ENCODE peak calls at places on chromosomes 4 and X, in eight cellular contexts. U, N, D, F, T, G, L and K are unnamed samples.

GRCh38 chr4:142267101-142267500 is 579.0 kb downstream of the INPP4B start:
- DNase-seq in N (no peak), L (no peak), F (no peak), D (no peak), G (no peak), U (no peak), T (no peak), K (no peak)

GRCh38 chr4:125741825-125742452 is 427.2 kb downstream of the FAT4 start:
- DNase-seq in N (no peak), F (peak), U (no peak), L (no peak), G (peak), D (no peak), T (no peak), K (no peak)

GRCh38 chr4:186643501-186644315 is 79.9 kb downstream of the FAT1 start:
- DNase-seq in N (no peak), U (no peak), T (no peak), D (no peak), L (no peak), G (no peak), F (peak), K (no peak)

GRCh38 chr4:111991797-111992196 is 153.5 kb upstream of the FAM241A start:
- DNase-seq in G (peak), D (no peak), U (no peak), N (no peak), L (no peak), F (peak), T (no peak), K (no peak)

GRCh38 chr4:138953962-138954371 is 61.6 kb upstream of the NOCT start:
- DNase-seq in D (no peak), T (no peak), N (no peak), L (no peak), F (peak), G (peak), U (no peak), K (no peak)

GRCh38 chrX:131626681-131627296 is 82.9 kb downstream of the OR13H1 start:
- DNase-seq in L (no peak), F (peak), T (no peak), G (no peak), N (peak), D (no peak), U (no peak), K (no peak)

GRCh38 chrX:47587091-47587891 is 5.1 kb downstream of the TIMP1 start:
- DNase-seq in N (no peak), D (no peak), F (no peak), L (peak), U (peak), T (no peak), G (no peak), K (no peak)

GRCh38 chr4:174119051-174119450 is 164.4 kb downstream of the FBXO8 start:
- DNase-seq in D (no peak), F (peak), G (no peak), N (no peak), L (no peak), T (peak), U (no peak), K (no peak)

GRCh38 chrX:18542131-18542530 is 116.7 kb downstream of the CDKL5 start:
- DNase-seq in T (no peak), L (no peak), G (no peak), U (no peak), D (no peak), N (no peak), F (no peak), K (no peak)

GRCh38 chrX:150062292-150063137 is 124.2 kb upstream of the EOLA2 start:
- DNase-seq in T (no peak), D (no peak), L (no peak), F (peak), N (no peak), U (no peak), G (peak), K (no peak)

GRCh38 chrX:118795528-118795927 is 28.1 kb upstream of the ZCCHC12 start:
- DNase-seq in N (no peak), D (no peak), L (no peak), U (no peak), G (no peak), T (no peak), F (peak), K (no peak)

GRCh38 chr4:87547016-87547708 is 18.0 kb upstream of the SPARCL1 start:
- DNase-seq in F (no peak), G (no peak), T (no peak), L (no peak), N (no peak), D (no peak), U (no peak), K (no peak)

GRCh38 chr4:145736241-145736831 is 56.4 kb downstream of the C4orf51 start:
- DNase-seq in N (no peak), T (peak), G (no peak), L (no peak), D (no peak), U (no peak), F (peak), K (no peak)

GRCh38 chr4:91037951-91038350 is 910.8 kb downstream of the CCSER1 start:
- DNase-seq in F (no peak), L (no peak), T (no peak), D (no peak), N (no peak), U (no peak), G (no peak), K (no peak)

GRCh38 chr4:88533088-88533790 is 9.7 kb upstream of the PYURF start:
- DNase-seq in N (no peak), U (no peak), T (no peak), L (no peak), F (no peak), D (no peak), G (no peak), K (no peak)

GRCh38 chr4:20418865-20419451 is 167.3 kb downstream of the SLIT2 start:
- DNase-seq in L (no peak), D (peak), U (no peak), N (no peak), G (peak), F (peak), T (no peak), K (peak)

GRCh38 chr4:125392683-125393082 is 77.9 kb downstream of the FAT4 start:
- DNase-seq in G (no peak), T (no peak), D (no peak), U (no peak), N (no peak), L (no peak), F (no peak), K (no peak)

GRCh38 chrX:33336783-33337182 is 125.4 kb upstream of the DMD start:
- DNase-seq in L (no peak), G (no peak), U (no peak), N (no peak), D (no peak), T (no peak), F (peak), K (no peak)

GRCh38 chr4:1402021-1402515 is 4.2 kb downstream of the NKX1-1 start:
- DNase-seq in D (no peak), N (no peak), U (peak), L (no peak), T (no peak), F (no peak), G (no peak), K (no peak)

GRCh38 chrX:155065035-155065734 is 5.8 kb downstream of the CMC4 start:
- DNase-seq in G (no peak), D (no peak), N (no peak), U (no peak), F (peak), L (no peak), T (no peak), K (no peak)

GRCh38 chr4:153788419-153789276 is at the start of gene SFRP2:
- DNase-seq in D (peak), T (no peak), L (no peak), G (no peak), F (no peak), N (peak), U (peak), K (peak)

GRCh38 chr4:2574863-2575262 is 38.4 kb downstream of the FAM193A start:
- DNase-seq in L (no peak), F (no peak), G (no peak), U (no peak), T (no peak), N (no peak), D (no peak), K (no peak)

GRCh38 chrX:115584715-115585114 is 23.7 kb downstream of the PLS3 start:
- DNase-seq in N (no peak), U (no peak), G (no peak), F (peak), D (no peak), T (no peak), L (no peak), K (peak)

GRCh38 chr4:111542056-111542455 is 603.2 kb upstream of the FAM241A start:
- DNase-seq in G (no peak), D (no peak), F (no peak), L (no peak), N (no peak), T (no peak), U (no peak), K (no peak)

GRCh38 chr4:99669084-99669483 is 11.5 kb upstream of the C4orf54 start:
- DNase-seq in G (no peak), D (no peak), T (no peak), L (no peak), F (no peak), U (no peak), N (no peak), K (no peak)

GRCh38 chr4:182246401-182247205 is 3.4 kb downstream of the TENM3 start:
- DNase-seq in U (peak), G (no peak), T (no peak), F (peak), L (no peak), N (no peak), D (no peak), K (no peak)

GRCh38 chrX:129728061-129728460 is 10.7 kb upstream of the XPNPEP2 start:
- DNase-seq in F (no peak), T (no peak), U (no peak), G (no peak), N (no peak), L (no peak), D (no peak), K (no peak)

GRCh38 chrX:68942797-68943196 is 114.0 kb downstream of the EFNB1 start:
- DNase-seq in D (no peak), G (no peak), U (peak), L (no peak), F (no peak), N (no peak), T (no peak), K (no peak)

GRCh38 chrX:68945081-68945602 is 116.3 kb downstream of the EFNB1 start:
- DNase-seq in F (no peak), G (no peak), D (no peak), L (no peak), N (no peak), U (no peak), T (no peak), K (no peak)

GRCh38 chrX:68944211-68944610 is 115.4 kb downstream of the EFNB1 start:
- DNase-seq in T (no peak), N (no peak), L (peak), U (peak), F (no peak), G (no peak), D (no peak), K (peak)

GRCh38 chrX:68947882-68948605 is 119.2 kb downstream of the EFNB1 start:
- DNase-seq in L (no peak), G (no peak), N (no peak), D (no peak), F (no peak), T (no peak), U (peak), K (peak)

GRCh38 chrX:68945603-68946228 is 116.9 kb downstream of the EFNB1 start:
- DNase-seq in F (peak), U (peak), T (no peak), D (no peak), L (peak), G (no peak), N (peak), K (peak)
- TF ChIP-seq CTCF in F (peak), U (peak), T (peak), D (no peak), L (peak), G (peak), N (peak), K (peak)

GRCh38 chrX:124862304-124862703 is 457.4 kb upstream of the TEX13C start:
- DNase-seq in G (no peak), F (no peak), L (no peak), U (no peak), N (no peak), D (no peak), T (no peak), K (no peak)

GRCh38 chrX:124860736-124861135 is 458.9 kb upstream of the TEX13C start:
- DNase-seq in G (no peak), T (no peak), L (no peak), F (no peak), N (no peak), D (no peak), U (no peak), K (no peak)

DNA sequence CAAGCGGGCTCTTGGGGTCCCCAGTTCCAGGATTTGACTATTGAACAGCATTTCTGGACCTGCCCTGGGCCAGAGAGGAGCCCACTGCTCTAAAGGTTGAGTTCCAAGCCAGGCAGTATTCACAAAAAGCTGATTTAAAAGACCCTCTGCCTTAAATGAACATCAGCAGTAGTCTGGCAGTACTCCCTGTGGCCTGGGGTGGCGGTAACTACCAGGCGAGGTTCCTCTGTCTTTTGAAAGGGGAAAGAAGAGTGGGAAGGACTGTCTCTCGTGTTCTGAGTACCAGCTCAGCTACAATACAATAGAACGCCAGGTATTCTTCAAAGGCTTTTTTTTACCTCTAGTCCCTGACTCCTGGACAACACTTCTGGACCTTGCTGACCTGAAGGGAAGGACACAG is 456.4 kb upstream of the TEX13C start:
- DNase-seq in U (no peak), L (no peak), F (no peak), N (peak), G (no peak), T (no peak), D (no peak), K (no peak)
- TF ChIP-seq CTCF in U (no peak), L (no peak), F (no peak), N (no peak), G (no peak), T (no peak), D (no peak), K (no peak)

GRCh38 chr4:12852338-12853307 is 631.5 kb downstream of the RAB28 start:
- DNase-seq in L (no peak), T (no peak), U (no peak), N (peak), D (peak), G (peak), F (peak), K (peak)
- TF ChIP-seq CTCF in L (peak), T (peak), U (peak), N (peak), D (no peak), G (peak), F (peak), K (peak)

GRCh38 chr4:41359069-41359769 is 102.5 kb downstream of the UCHL1 start:
- DNase-seq in L (no peak), U (no peak), G (no peak), N (peak), D (no peak), F (no peak), T (no peak), K (no peak)
- TF ChIP-seq CTCF in L (no peak), U (no peak), G (no peak), N (no peak), D (no peak), F (peak), T (peak), K (no peak)

DNA sequence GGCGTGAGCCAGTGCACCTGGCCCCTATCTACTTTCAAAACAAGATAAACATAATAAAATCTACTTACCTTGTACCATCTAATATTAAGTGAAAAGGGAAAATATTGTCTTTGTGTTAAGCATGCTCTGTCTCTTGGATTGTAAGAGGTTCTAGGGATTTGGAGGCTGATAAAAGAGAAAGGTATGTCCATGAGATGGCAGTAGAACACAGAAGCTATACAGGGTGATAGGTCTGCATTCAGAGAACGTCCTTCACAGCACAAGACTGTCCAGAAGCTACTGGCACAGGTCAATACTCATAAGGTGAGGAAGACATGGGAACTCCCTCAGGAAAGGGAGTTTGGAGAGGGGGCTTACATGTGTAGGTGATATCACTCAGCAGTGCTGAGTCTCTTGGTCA is 135.5 kb downstream of the TMEM47 start:
- DNase-seq in U (no peak), F (no peak), T (no peak), D (no peak), N (no peak), G (no peak), L (no peak), K (no peak)
- TF ChIP-seq CTCF in U (no peak), F (no peak), T (no peak), D (no peak), N (no peak), G (peak), L (peak), K (no peak)